ENCODE peak calls at places on chromosome 10, in five cellular contexts. O is left cardiac atrium; Y is RWPE2; Z is stimulated activated naive CD8-positive, alpha-beta T cell treated with anti-CD3 and anti-CD28 coated beads, Interleukin-15, Interleukin-2, amounts not matched to agents 100 U/mL and 50 U/mL, for 24 hours; M is upper lobe of right lung. P is an unnamed sample.
A peak's percentile ranks its signal among the peaks of the same experiment; 100 is the strongest.

GRCh38 chr10:103262229-103262628 is 14.7 kb upstream of the INA start:
- ATAC-seq in Z (peak; percentile 84), O (no peak), Y (no peak), M (no peak), P (peak; percentile 43)

GRCh38 chr10:87579563-87579962 is 74.9 kb downstream of the MINPP1 start:
- ATAC-seq in O (no peak), Y (no peak), M (no peak), Z (no peak), P (no peak)

GRCh38 chr10:95034401-95034800 is 34.9 kb downstream of the CYP2C8 start:
- ATAC-seq in O (no peak), Z (no peak), M (no peak), Y (no peak), P (no peak)

GRCh38 chr10:96645191-96645721 is 58.4 kb upstream of the TM9SF3 start:
- ATAC-seq in M (peak; percentile 81), Z (no peak), O (peak; percentile 62), Y (no peak), P (no peak)

GRCh38 chr10:16896993-16897392 is 79.8 kb upstream of the RSU1 start:
- ATAC-seq in Y (no peak), Z (no peak), M (no peak), O (no peak), P (no peak)

GRCh38 chr10:97582169-97582568 is 2.0 kb upstream of the HOGA1 start:
- ATAC-seq in Z (no peak), Y (no peak), M (no peak), O (no peak), P (no peak)

GRCh38 chr10:116451956-116452720 is 24.5 kb downstream of the PNLIPRP3 start:
- ATAC-seq in O (no peak), Z (no peak), M (no peak), Y (no peak), P (no peak)

GRCh38 chr10:86401588-86402282 is 35.1 kb upstream of the GRID1 start:
- ATAC-seq in Z (no peak), O (no peak), Y (no peak), M (peak; percentile 4), P (no peak)

GRCh38 chr10:42722575-42722974 is 60.0 kb upstream of the BMS1 start:
- ATAC-seq in Z (no peak), M (no peak), O (no peak), Y (no peak), P (no peak)

GRCh38 chr10:26269754-26270153 is 53.2 kb downstream of the GAD2 start:
- ATAC-seq in Y (peak; percentile 73), M (peak; percentile 60), O (no peak), Z (no peak), P (no peak)

GRCh38 chr10:71259815-71260501 is 47.6 kb downstream of the UNC5B start:
- ATAC-seq in O (no peak), Y (peak; percentile 22), Z (no peak), M (peak; percentile 51), P (peak; percentile 59)

GRCh38 chr10:132940791-132941465 is 1.4 kb downstream of the CFAP46 start:
- ATAC-seq in M (no peak), Y (no peak), Z (no peak), O (no peak), P (no peak)

GRCh38 chr10:79318369-79318768 is 28.9 kb upstream of the PPIF start:
- ATAC-seq in O (no peak), Y (no peak), Z (no peak), M (no peak), P (no peak)

GRCh38 chr10:125397608-125398007 is 237.2 kb upstream of the CTBP2 start:
- ATAC-seq in Y (no peak), Z (no peak), M (no peak), O (no peak), P (no peak)

GRCh38 chr10:12961416-12961815 is 40.1 kb downstream of the CCDC3 start:
- ATAC-seq in M (peak; percentile 27), Z (no peak), Y (no peak), O (peak; percentile 67), P (no peak)

GRCh38 chr10:43197834-43198681 is 59.8 kb downstream of the CSGALNACT2 start:
- ATAC-seq in M (peak; percentile 13), Y (no peak), O (no peak), Z (no peak), P (no peak)

GRCh38 chr10:47008769-47009168 is 97.5 kb downstream of the PTPN20 start:
- ATAC-seq in Z (no peak), Y (no peak), O (no peak), M (no peak), P (no peak)

GRCh38 chr10:114653926-114654325 is 4.1 kb downstream of the ABLIM1 start:
- ATAC-seq in Y (no peak), M (no peak), O (peak; percentile 45), Z (no peak), P (no peak)

GRCh38 chr10:33134011-33134751 is 176.2 kb upstream of the ITGB1 start:
- ATAC-seq in O (peak; percentile 58), Y (peak; percentile 78), M (peak; percentile 92), Z (peak; percentile 81), P (peak; percentile 90)

GRCh38 chr10:29545122-29545521 is 89.6 kb downstream of the SVIL start:
- ATAC-seq in Z (no peak), M (no peak), Y (no peak), O (peak; percentile 70), P (no peak)

GRCh38 chr10:18959369-18959768 is 89.2 kb upstream of the MALRD1 start:
- ATAC-seq in M (peak; percentile 15), Y (no peak), O (no peak), Z (no peak), P (no peak)

GRCh38 chr10:110356628-110357245 is 52.0 kb upstream of the SMNDC1 start:
- ATAC-seq in Y (peak; percentile 45), Z (peak; percentile 52), M (peak; percentile 8), O (peak; percentile 56), P (peak; percentile 87)

GRCh38 chr10:47145290-47145934 is 154.6 kb upstream of the GDF10 start:
- ATAC-seq in Y (no peak), Z (peak; percentile 96), O (no peak), M (no peak), P (peak; percentile 61)

GRCh38 chr10:12022580-12023257 is 19.9 kb downstream of the UPF2 start:
- ATAC-seq in O (no peak), Z (no peak), Y (no peak), M (no peak), P (no peak)

GRCh38 chr10:22447068-22447467 is 101.8 kb downstream of the SPAG6 start:
- ATAC-seq in Y (no peak), Z (no peak), O (no peak), M (no peak), P (no peak)

GRCh38 chr10:16146993-16147392 is 286.7 kb upstream of the MINDY3 start:
- ATAC-seq in Y (no peak), Z (no peak), O (no peak), M (no peak), P (no peak)

P was measured in esophagus mucosa.